ENCODE peak calls at places on chromosome 9, in ten cellular contexts. One of them, this sample, is unnamed.

GRCh38 chr9:13264788-13265187 is 14.7 kb downstream of the MPDZ start:
- DNase-seq in HEK293T: no peak
- DNase-seq in ELR: no peak
- DNase-seq in activated B cell treated with CpG ODN at 0.5 μM for 24 hours: no peak
- DNase-seq in GM04503: no peak
- DNase-seq in H54: no peak
- DNase-seq in NCI-H146: no peak
- DNase-seq in activated effector memory CD4-positive, alpha-beta T cell treated with anti-CD3 and anti-CD28 coated beads, Interleukin-2, amount 50 U/mL, for 16 hours: no peak
- DNase-seq in activated naive CD4-positive, alpha-beta T cell: no peak
- DNase-seq in RKO: no peak
- DNase-seq in this sample: no peak

GRCh38 chr9:21923694-21924093 is 70.5 kb downstream of the CDKN2A start:
- DNase-seq in HEK293T: no peak
- DNase-seq in ELR: no peak
- DNase-seq in activated B cell treated with CpG ODN at 0.5 μM for 24 hours: no peak
- DNase-seq in GM04503: no peak
- DNase-seq in H54: no peak
- DNase-seq in NCI-H146: no peak
- DNase-seq in activated effector memory CD4-positive, alpha-beta T cell treated with anti-CD3 and anti-CD28 coated beads, Interleukin-2, amount 50 U/mL, for 16 hours: no peak
- DNase-seq in activated naive CD4-positive, alpha-beta T cell: no peak
- DNase-seq in RKO: no peak
- DNase-seq in this sample: no peak

GRCh38 chr9:128244443-128245226 is 31.2 kb downstream of the GOLGA2 start:
- DNase-seq in HEK293T: no peak
- DNase-seq in ELR: peak; percentile 73
- DNase-seq in activated B cell treated with CpG ODN at 0.5 μM for 24 hours: no peak
- DNase-seq in GM04503: peak; percentile 39
- DNase-seq in H54: no peak
- DNase-seq in NCI-H146: no peak
- DNase-seq in activated effector memory CD4-positive, alpha-beta T cell treated with anti-CD3 and anti-CD28 coated beads, Interleukin-2, amount 50 U/mL, for 16 hours: no peak
- DNase-seq in activated naive CD4-positive, alpha-beta T cell: no peak
- DNase-seq in RKO: no peak
- DNase-seq in this sample: no peak

GRCh38 chr9:125674981-125675973 is 31.7 kb downstream of the MAPKAP1 start:
- DNase-seq in HEK293T: no peak
- DNase-seq in ELR: peak; percentile 97
- DNase-seq in activated B cell treated with CpG ODN at 0.5 μM for 24 hours: no peak
- DNase-seq in GM04503: peak; percentile 51
- DNase-seq in H54: peak; percentile 66
- DNase-seq in NCI-H146: no peak
- DNase-seq in activated effector memory CD4-positive, alpha-beta T cell treated with anti-CD3 and anti-CD28 coated beads, Interleukin-2, amount 50 U/mL, for 16 hours: no peak
- DNase-seq in activated naive CD4-positive, alpha-beta T cell: no peak
- DNase-seq in RKO: peak; percentile 87
- DNase-seq in this sample: peak; percentile 44

GRCh38 chr9:77175152-77175551 is 2.2 kb upstream of the VPS13A start:
- DNase-seq in HEK293T: no peak
- DNase-seq in ELR: no peak
- DNase-seq in activated B cell treated with CpG ODN at 0.5 μM for 24 hours: no peak
- DNase-seq in GM04503: no peak
- DNase-seq in H54: no peak
- DNase-seq in NCI-H146: no peak
- DNase-seq in activated effector memory CD4-positive, alpha-beta T cell treated with anti-CD3 and anti-CD28 coated beads, Interleukin-2, amount 50 U/mL, for 16 hours: no peak
- DNase-seq in activated naive CD4-positive, alpha-beta T cell: no peak
- DNase-seq in RKO: no peak
- DNase-seq in this sample: no peak

GRCh38 chr9:25472085-25472607 is 206.1 kb downstream of the TUSC1 start:
- DNase-seq in HEK293T: no peak
- DNase-seq in ELR: no peak
- DNase-seq in activated B cell treated with CpG ODN at 0.5 μM for 24 hours: no peak
- DNase-seq in GM04503: no peak
- DNase-seq in H54: no peak
- DNase-seq in NCI-H146: no peak
- DNase-seq in activated effector memory CD4-positive, alpha-beta T cell treated with anti-CD3 and anti-CD28 coated beads, Interleukin-2, amount 50 U/mL, for 16 hours: no peak
- DNase-seq in activated naive CD4-positive, alpha-beta T cell: no peak
- DNase-seq in RKO: no peak
- DNase-seq in this sample: peak; percentile 14

GRCh38 chr9:69421908-69422801 is 97.1 kb downstream of the ENTREP1 start:
- DNase-seq in HEK293T: peak; percentile 75
- DNase-seq in ELR: peak; percentile 71
- DNase-seq in activated B cell treated with CpG ODN at 0.5 μM for 24 hours: no peak
- DNase-seq in GM04503: peak; percentile 17
- DNase-seq in H54: peak; percentile 90
- DNase-seq in NCI-H146: peak; percentile 63
- DNase-seq in activated effector memory CD4-positive, alpha-beta T cell treated with anti-CD3 and anti-CD28 coated beads, Interleukin-2, amount 50 U/mL, for 16 hours: peak; percentile 70
- DNase-seq in activated naive CD4-positive, alpha-beta T cell: peak; percentile 2
- DNase-seq in RKO: peak; percentile 52
- DNase-seq in this sample: peak; percentile 71

GRCh38 chr9:115882911-115883310 is 270.7 kb upstream of the PAPPA start:
- DNase-seq in HEK293T: no peak
- DNase-seq in ELR: peak; percentile 15
- DNase-seq in activated B cell treated with CpG ODN at 0.5 μM for 24 hours: no peak
- DNase-seq in GM04503: peak; percentile 86
- DNase-seq in H54: no peak
- DNase-seq in NCI-H146: no peak
- DNase-seq in activated effector memory CD4-positive, alpha-beta T cell treated with anti-CD3 and anti-CD28 coated beads, Interleukin-2, amount 50 U/mL, for 16 hours: no peak
- DNase-seq in activated naive CD4-positive, alpha-beta T cell: no peak
- DNase-seq in RKO: no peak
- DNase-seq in this sample: no peak

GRCh38 chr9:114421147-114421546 is 33.4 kb upstream of the AKNA start:
- DNase-seq in HEK293T: no peak
- DNase-seq in ELR: no peak
- DNase-seq in activated B cell treated with CpG ODN at 0.5 μM for 24 hours: no peak
- DNase-seq in GM04503: no peak
- DNase-seq in H54: no peak
- DNase-seq in NCI-H146: no peak
- DNase-seq in activated effector memory CD4-positive, alpha-beta T cell treated with anti-CD3 and anti-CD28 coated beads, Interleukin-2, amount 50 U/mL, for 16 hours: no peak
- DNase-seq in activated naive CD4-positive, alpha-beta T cell: no peak
- DNase-seq in RKO: no peak
- DNase-seq in this sample: no peak

GRCh38 chr9:131986576-131986975 is 93.1 kb downstream of the MED27 start:
- DNase-seq in HEK293T: no peak
- DNase-seq in ELR: peak; percentile 84
- DNase-seq in activated B cell treated with CpG ODN at 0.5 μM for 24 hours: no peak
- DNase-seq in GM04503: no peak
- DNase-seq in H54: no peak
- DNase-seq in NCI-H146: peak; percentile 61
- DNase-seq in activated effector memory CD4-positive, alpha-beta T cell treated with anti-CD3 and anti-CD28 coated beads, Interleukin-2, amount 50 U/mL, for 16 hours: no peak
- DNase-seq in activated naive CD4-positive, alpha-beta T cell: no peak
- DNase-seq in RKO: no peak
- DNase-seq in this sample: no peak

GRCh38 chr9:94602666-94603065 is 9.0 kb upstream of the FBP2 start:
- DNase-seq in HEK293T: no peak
- DNase-seq in ELR: no peak
- DNase-seq in activated B cell treated with CpG ODN at 0.5 μM for 24 hours: no peak
- DNase-seq in GM04503: no peak
- DNase-seq in H54: no peak
- DNase-seq in NCI-H146: no peak
- DNase-seq in activated effector memory CD4-positive, alpha-beta T cell treated with anti-CD3 and anti-CD28 coated beads, Interleukin-2, amount 50 U/mL, for 16 hours: no peak
- DNase-seq in activated naive CD4-positive, alpha-beta T cell: no peak
- DNase-seq in RKO: no peak
- DNase-seq in this sample: no peak

GRCh38 chr9:37241340-37241739 is 121.0 kb downstream of the ZCCHC7 start:
- DNase-seq in HEK293T: no peak
- DNase-seq in ELR: no peak
- DNase-seq in activated B cell treated with CpG ODN at 0.5 μM for 24 hours: no peak
- DNase-seq in GM04503: no peak
- DNase-seq in H54: no peak
- DNase-seq in NCI-H146: no peak
- DNase-seq in activated effector memory CD4-positive, alpha-beta T cell treated with anti-CD3 and anti-CD28 coated beads, Interleukin-2, amount 50 U/mL, for 16 hours: no peak
- DNase-seq in activated naive CD4-positive, alpha-beta T cell: no peak
- DNase-seq in RKO: no peak
- DNase-seq in this sample: no peak

GRCh38 chr9:87850405-87850804 is 32.3 kb upstream of the SPATA31E1 start:
- DNase-seq in HEK293T: no peak
- DNase-seq in ELR: peak; percentile 91
- DNase-seq in activated B cell treated with CpG ODN at 0.5 μM for 24 hours: no peak
- DNase-seq in GM04503: peak; percentile 82
- DNase-seq in H54: peak; percentile 51
- DNase-seq in NCI-H146: no peak
- DNase-seq in activated effector memory CD4-positive, alpha-beta T cell treated with anti-CD3 and anti-CD28 coated beads, Interleukin-2, amount 50 U/mL, for 16 hours: no peak
- DNase-seq in activated naive CD4-positive, alpha-beta T cell: no peak
- DNase-seq in RKO: peak; percentile 20
- DNase-seq in this sample: peak; percentile 58

GRCh38 chr9:92850898-92851297 is 26.9 kb downstream of the ZNF484 start:
- DNase-seq in HEK293T: no peak
- DNase-seq in ELR: no peak
- DNase-seq in activated B cell treated with CpG ODN at 0.5 μM for 24 hours: no peak
- DNase-seq in GM04503: no peak
- DNase-seq in H54: no peak
- DNase-seq in NCI-H146: no peak
- DNase-seq in activated effector memory CD4-positive, alpha-beta T cell treated with anti-CD3 and anti-CD28 coated beads, Interleukin-2, amount 50 U/mL, for 16 hours: no peak
- DNase-seq in activated naive CD4-positive, alpha-beta T cell: no peak
- DNase-seq in RKO: peak; percentile 53
- DNase-seq in this sample: no peak

GRCh38 chr9:129919836-129920235 is 84.6 kb downstream of the USP20 start:
- DNase-seq in HEK293T: no peak
- DNase-seq in ELR: no peak
- DNase-seq in activated B cell treated with CpG ODN at 0.5 μM for 24 hours: no peak
- DNase-seq in GM04503: no peak
- DNase-seq in H54: no peak
- DNase-seq in NCI-H146: no peak
- DNase-seq in activated effector memory CD4-positive, alpha-beta T cell treated with anti-CD3 and anti-CD28 coated beads, Interleukin-2, amount 50 U/mL, for 16 hours: no peak
- DNase-seq in activated naive CD4-positive, alpha-beta T cell: no peak
- DNase-seq in RKO: no peak
- DNase-seq in this sample: no peak

GRCh38 chr9:75640250-75640649 is 250.2 kb upstream of the PCSK5 start:
- DNase-seq in HEK293T: no peak
- DNase-seq in ELR: no peak
- DNase-seq in activated B cell treated with CpG ODN at 0.5 μM for 24 hours: no peak
- DNase-seq in GM04503: no peak
- DNase-seq in H54: no peak
- DNase-seq in NCI-H146: no peak
- DNase-seq in activated effector memory CD4-positive, alpha-beta T cell treated with anti-CD3 and anti-CD28 coated beads, Interleukin-2, amount 50 U/mL, for 16 hours: no peak
- DNase-seq in activated naive CD4-positive, alpha-beta T cell: no peak
- DNase-seq in RKO: no peak
- DNase-seq in this sample: no peak

GRCh38 chr9:123997665-123998277 is 13.8 kb upstream of the LHX2 start:
- DNase-seq in HEK293T: no peak
- DNase-seq in ELR: no peak
- DNase-seq in activated B cell treated with CpG ODN at 0.5 μM for 24 hours: peak; percentile 40
- DNase-seq in GM04503: no peak
- DNase-seq in H54: no peak
- DNase-seq in NCI-H146: no peak
- DNase-seq in activated effector memory CD4-positive, alpha-beta T cell treated with anti-CD3 and anti-CD28 coated beads, Interleukin-2, amount 50 U/mL, for 16 hours: no peak
- DNase-seq in activated naive CD4-positive, alpha-beta T cell: no peak
- DNase-seq in RKO: no peak
- DNase-seq in this sample: peak; percentile 43